ENCODE peak calls at places on chromosomes 4 and X, in seven cellular contexts. B is Panc1, F is left lung, Z is MM.1S, Y is right cardiac atrium, M is heart right ventricle, I is upper lobe of right lung. U is an unnamed sample.

GRCh38 chrX:41386222-41386990 is 52.4 kb downstream of the DDX3X start:
- DNase-seq in I (no peak), B (no peak), M (no peak), Y (no peak), F (no peak), Z (no peak), U (no peak)

GRCh38 chrX:150405576-150405975 is 42.5 kb downstream of the MAMLD1 start:
- DNase-seq in B (no peak), M (no peak), F (no peak), Z (no peak), Y (no peak), I (no peak), U (no peak)

GRCh38 chrX:45351478-45351877 is 150.8 kb upstream of the DIPK2B start:
- DNase-seq in Z (no peak), B (no peak), F (no peak), M (no peak), I (no peak), Y (no peak), U (no peak)

GRCh38 chr4:41331224-41331623 is 74.5 kb downstream of the UCHL1 start:
- DNase-seq in M (no peak), Z (no peak), F (no peak), B (no peak), I (no peak), Y (no peak), U (no peak)

GRCh38 chr4:18568600-18568999 is 547.0 kb upstream of the LCORL start:
- DNase-seq in F (no peak), Y (no peak), Z (peak; percentile 48), M (no peak), B (peak; percentile 2), I (no peak), U (no peak)

GRCh38 chrX:120690344-120690743 is 60.5 kb upstream of the C1GALT1C1 start:
- DNase-seq in Y (no peak), F (no peak), M (no peak), I (no peak), B (no peak), Z (no peak), U (no peak)

GRCh38 chr4:130820448-130820847 is 1724.5 kb downstream of the C4orf33 start:
- DNase-seq in M (no peak), I (no peak), Z (no peak), Y (no peak), B (no peak), F (no peak), U (no peak)

GRCh38 chr4:158208931-158209640 is 1.2 kb upstream of the TMEM144 start:
- DNase-seq in Z (peak; percentile 46), B (no peak), I (no peak), Y (no peak), M (no peak), F (no peak), U (no peak)

GRCh38 chrX:40508560-40508959 is 72.2 kb upstream of the ATP6AP2 start:
- DNase-seq in Z (no peak), I (no peak), F (no peak), B (no peak), M (no peak), Y (no peak), U (no peak)

GRCh38 chr4:70688795-70689231 is 481 bp downstream of the UTP3 start:
- DNase-seq in B (no peak), Z (no peak), F (no peak), I (no peak), Y (no peak), M (no peak), U (no peak)

GRCh38 chrX:78092296-78092695 is 11.8 kb upstream of the PGK1 start:
- DNase-seq in Y (no peak), Z (peak; percentile 22), B (no peak), M (no peak), F (no peak), I (no peak), U (no peak)

GRCh38 chrX:57771689-57772088 is 91.6 kb upstream of the NLRP2B start:
- DNase-seq in B (no peak), I (no peak), M (no peak), Y (no peak), Z (no peak), F (no peak), U (no peak)

GRCh38 chr4:66906314-66906713 is 639.0 kb downstream of the CENPC start:
- DNase-seq in I (no peak), M (no peak), F (no peak), Z (no peak), B (no peak), Y (no peak), U (no peak)

GRCh38 chrX:110003167-110004156 is 548 bp downstream of the TMEM164 start:
- DNase-seq in F (peak; percentile 69), Y (peak; percentile 27), M (peak; percentile 5), I (peak; percentile 68), B (no peak), Z (peak; percentile 6), U (no peak)

GRCh38 chr4:189185810-189186432 is 754.8 kb upstream of the FRG1 start:
- DNase-seq in I (no peak), B (no peak), M (no peak), Y (no peak), Z (no peak), F (no peak), U (no peak)

GRCh38 chr4:61877893-61878292 is 677.8 kb downstream of the ADGRL3 start:
- DNase-seq in I (no peak), F (no peak), Z (no peak), M (no peak), B (no peak), Y (no peak), U (no peak)

GRCh38 chr4:69054578-69055200 is 41.6 kb upstream of the UGT2B7 start:
- DNase-seq in Y (no peak), M (no peak), B (peak; percentile 45), I (no peak), Z (no peak), F (no peak), U (no peak)

DNA sequence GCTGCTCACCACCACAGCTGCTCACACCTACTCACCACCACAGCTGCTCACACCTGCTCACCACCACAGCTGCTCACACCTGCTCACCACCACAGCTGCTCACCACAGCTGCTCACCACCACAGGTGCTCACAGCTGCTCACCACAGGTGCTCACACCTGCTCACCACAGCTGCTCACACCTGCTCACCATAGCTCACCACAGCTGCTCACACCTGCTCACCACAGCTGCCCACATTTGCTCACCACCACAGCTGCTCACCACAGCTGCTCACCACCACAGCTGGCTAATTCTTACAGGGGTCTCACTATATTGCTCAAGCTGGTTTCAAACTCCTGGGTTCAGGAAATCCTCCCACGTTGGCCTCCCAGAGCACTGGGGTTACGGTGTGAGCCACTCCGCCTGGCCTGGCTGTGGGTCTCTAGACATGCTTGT is 30.6 kb upstream of the CPLX1 start:
- DNase-seq in B (no peak), Z (no peak), M (no peak), F (peak; percentile 40), Y (peak; percentile 5), I (peak; percentile 40), U (no peak)
- H3K27ac ChIP-seq in B (no peak overlapping the region), Z (no peak overlapping the region), M (no peak overlapping the region), F (no peak overlapping the region), Y (no peak overlapping the region), I (no peak overlapping the region), U (no peak overlapping the region)

GRCh38 chr4:76058302-76058701 is 16.2 kb upstream of the ART3 start:
- DNase-seq in Z (no peak), F (no peak), M (no peak), B (no peak), I (no peak), Y (no peak), U (no peak)
- H3K27ac ChIP-seq in Z (no peak overlapping the region), F (no peak overlapping the region), M (no peak overlapping the region), B (no peak overlapping the region), I (no peak overlapping the region), Y (no peak overlapping the region), U (no peak overlapping the region)

DNA sequence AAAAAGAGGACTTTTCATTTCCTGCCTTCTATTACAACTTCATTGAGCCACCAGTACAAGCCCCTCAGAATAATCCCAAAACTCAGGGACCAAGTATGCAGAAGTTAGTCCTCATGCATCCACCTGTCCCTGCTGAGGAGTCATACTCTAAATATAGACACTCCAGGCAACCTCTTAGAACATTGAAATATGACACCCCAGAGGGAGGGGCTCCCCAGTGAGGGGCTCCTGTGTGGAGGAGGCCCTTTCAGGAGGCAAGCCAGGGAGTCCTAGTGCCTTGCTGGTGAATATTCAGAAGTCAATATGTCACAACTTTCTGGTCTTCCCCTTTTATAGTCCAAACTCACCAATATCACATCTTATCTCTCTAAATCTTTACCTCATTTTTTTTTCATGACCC is 1.5 kb upstream of the ARMCX6 start:
- DNase-seq in F (no peak), M (peak; percentile 5), Z (peak; percentile 24), I (no peak), B (no peak), Y (no peak), U (no peak)
- H3K27ac ChIP-seq in F (no peak overlapping the region), M (no peak overlapping the region), Z (no peak overlapping the region), I (no peak overlapping the region), B (no peak overlapping the region), Y (no peak overlapping the region), U (no peak overlapping the region)

DNA sequence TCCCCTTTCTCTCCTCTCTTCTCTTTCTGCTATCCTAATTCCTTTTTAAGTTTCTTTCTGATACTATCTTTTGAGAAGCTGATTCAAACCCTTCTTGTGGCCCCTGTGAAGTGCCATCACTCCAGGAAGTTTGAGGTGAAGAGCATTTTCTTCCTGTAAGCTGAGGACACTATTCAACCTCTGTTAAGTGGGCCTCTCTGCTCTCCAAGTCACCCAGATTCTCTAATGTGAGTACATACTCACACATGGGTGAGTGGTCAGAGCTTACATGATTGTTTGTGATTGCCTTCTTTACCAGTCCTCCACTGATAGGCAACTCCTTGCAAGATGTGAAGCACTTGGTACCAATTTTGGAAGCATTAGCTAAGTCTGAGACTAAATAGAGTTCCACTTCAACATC is 18.4 kb upstream of the SMIM10L2A start:
- DNase-seq in Z (no peak), B (no peak), M (no peak), I (no peak), F (no peak), Y (no peak), U (no peak)
- H3K27ac ChIP-seq in Z (no peak overlapping the region), B (no peak overlapping the region), M (no peak overlapping the region), I (no peak overlapping the region), F (no peak overlapping the region), Y (no peak overlapping the region), U (no peak overlapping the region)

DNA sequence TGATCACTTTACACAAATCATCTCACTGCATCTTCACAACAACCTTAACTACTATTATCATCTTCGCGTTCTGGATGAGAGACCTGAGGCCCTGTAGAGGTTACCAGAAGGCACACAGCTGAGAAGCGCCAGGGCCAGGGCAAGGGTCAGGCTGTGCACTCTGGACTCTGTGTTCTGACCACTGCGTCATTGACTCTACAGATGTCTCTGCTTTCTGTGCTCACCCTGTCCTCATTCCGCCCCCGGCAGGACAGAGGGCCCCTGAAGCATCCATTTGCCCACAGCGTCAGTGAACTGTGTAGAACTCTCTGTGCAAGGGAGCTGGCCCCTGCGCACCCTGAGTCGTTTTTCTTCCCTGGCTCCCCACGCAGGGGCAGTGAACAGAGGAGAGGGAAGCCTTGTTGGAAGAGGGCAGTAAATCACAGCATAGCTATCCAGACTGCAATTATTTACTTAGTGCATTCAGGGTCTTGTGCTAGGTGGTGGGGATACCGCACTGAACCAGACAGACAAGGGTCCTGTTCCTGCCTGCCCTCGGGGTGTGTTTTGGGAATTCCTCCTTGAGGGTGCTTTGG is 6.1 kb upstream of the WAS start:
- DNase-seq in Z (no peak), B (no peak), F (no peak), I (no peak), Y (no peak), M (no peak), U (no peak)
- H3K27ac ChIP-seq in Z (no peak overlapping the region), B (peak overlapping the region; percentile 88), F (no peak overlapping the region), I (peak overlapping the region; percentile 85), Y (no peak overlapping the region), M (no peak overlapping the region), U (no peak overlapping the region)

U was measured in breast epithelium.